ENCODE peak calls at places on chromosomes 11 and 22, in seven cellular contexts. H is H1, W is HCT116, Z is SK-N-SH, T is HepG2, B is K562, F is GM12878. J is an unnamed sample.

GRCh38 chr11:1564535-1565172 is 7.4 kb downstream of the DUSP8 start:
- DNase-seq in H (peak), W (no peak), Z (peak), T (no peak), B (peak), F (no peak), J (no peak)

GRCh38 chr22:50082961-50083461 is 2.2 kb downstream of the MLC1 start:
- DNase-seq in H (no peak), W (no peak), Z (peak), T (peak), B (peak), F (no peak), J (no peak)

GRCh38 chr22:44379817-44380560 is 67.2 kb upstream of the SHISAL1 start:
- DNase-seq in H (no peak), W (no peak), Z (no peak), T (no peak), B (no peak), F (no peak), J (no peak)

GRCh38 chr11:110093407-110094297 is 460 bp downstream of the ZC3H12C start:
- DNase-seq in H (peak), W (peak), Z (peak), T (peak), B (peak), F (no peak), J (peak)

GRCh38 chr22:17172172-17172833 is 13.2 kb upstream of the HDHD5 start:
- DNase-seq in H (no peak), W (no peak), Z (peak), T (no peak), B (no peak), F (no peak), J (no peak)

GRCh38 chr11:4134844-4135243 is 40.2 kb downstream of the RRM1 start:
- DNase-seq in H (no peak), W (no peak), Z (no peak), T (peak), B (no peak), F (no peak), J (no peak)

GRCh38 chr11:33135216-33135615 is 26.1 kb downstream of the CSTF3 start:
- DNase-seq in H (no peak), W (no peak), Z (no peak), T (no peak), B (no peak), F (no peak), J (no peak)

GRCh38 chr11:11215944-11216343 is 137.1 kb downstream of the CSNK2A3 start:
- DNase-seq in H (no peak), W (no peak), Z (no peak), T (peak), B (no peak), F (no peak), J (no peak)

GRCh38 chr11:128525411-128526243 is 61.7 kb downstream of the ETS1 start:
- DNase-seq in H (no peak), W (no peak), Z (no peak), T (no peak), B (no peak), F (no peak), J (no peak)

GRCh38 chr11:28836285-28837081 is 728.3 kb downstream of the METTL15 start:
- DNase-seq in H (no peak), W (no peak), Z (no peak), T (peak), B (no peak), F (no peak), J (no peak)

GRCh38 chr11:63802637-63803414 is 10.4 kb upstream of the SPINDOC start:
- DNase-seq in H (no peak), W (peak), Z (no peak), T (no peak), B (peak), F (no peak), J (no peak)

GRCh38 chr22:35637943-35638342 is 10.3 kb upstream of the APOL6 start:
- DNase-seq in H (no peak), W (no peak), Z (no peak), T (no peak), B (no peak), F (no peak), J (no peak)

GRCh38 chr22:17920145-17920605 is 104.2 kb downstream of the MICAL3 start:
- DNase-seq in H (no peak), W (no peak), Z (peak), T (peak), B (peak), F (no peak), J (no peak)

GRCh38 chr11:110490886-110491285 is 61.1 kb downstream of the FDX1 start:
- DNase-seq in H (no peak), W (no peak), Z (no peak), T (no peak), B (no peak), F (no peak), J (no peak)

GRCh38 chr11:69641681-69642548 is 959 bp downstream of the CCND1 start:
- DNase-seq in H (no peak), W (no peak), Z (peak), T (no peak), B (peak), F (no peak), J (peak)

GRCh38 chr11:128757235-128757711 is 63.4 kb downstream of the FLI1 start:
- DNase-seq in H (no peak), W (peak), Z (no peak), T (no peak), B (peak), F (peak), J (no peak)

GRCh38 chr22:42993651-42994275 is 21.2 kb downstream of the PACSIN2 start:
- DNase-seq in H (no peak), W (no peak), Z (no peak), T (peak), B (no peak), F (no peak), J (no peak)

GRCh38 chr11:131810511-131810910 is 440.1 kb downstream of the NTM start:
- DNase-seq in H (no peak), W (no peak), Z (no peak), T (no peak), B (no peak), F (no peak), J (no peak)

GRCh38 chr11:101583180-101584128 is at the start of gene TRPC6:
- DNase-seq in H (peak), W (no peak), Z (peak), T (no peak), B (no peak), F (no peak), J (peak)

GRCh38 chr11:9385288-9385902 is 943 bp downstream of the IPO7 start:
- DNase-seq in H (no peak), W (no peak), Z (no peak), T (peak), B (no peak), F (no peak), J (no peak)

GRCh38 chr11:6602096-6602940 is 1.1 kb downstream of the RRP8 start:
- DNase-seq in H (peak), W (no peak), Z (peak), T (no peak), B (no peak), F (no peak), J (no peak)

GRCh38 chr11:130601141-130601540 is 152.7 kb downstream of the ADAMTS15 start:
- DNase-seq in H (peak), W (no peak), Z (no peak), T (no peak), B (no peak), F (no peak), J (no peak)

GRCh38 chr22:27632451-27633295 is 168.9 kb downstream of the MN1 start:
- DNase-seq in H (no peak), W (no peak), Z (peak), T (no peak), B (peak), F (no peak), J (no peak)

GRCh38 chr11:15852179-15852578 is 504.2 kb downstream of the SOX6 start:
- DNase-seq in H (no peak), W (peak), Z (no peak), T (peak), B (peak), F (no peak), J (no peak)
- TF ChIP-seq JUND in H (no peak), W (no peak), Z (no peak), T (no peak), B (no peak), F (no peak), J (no peak)

DNA sequence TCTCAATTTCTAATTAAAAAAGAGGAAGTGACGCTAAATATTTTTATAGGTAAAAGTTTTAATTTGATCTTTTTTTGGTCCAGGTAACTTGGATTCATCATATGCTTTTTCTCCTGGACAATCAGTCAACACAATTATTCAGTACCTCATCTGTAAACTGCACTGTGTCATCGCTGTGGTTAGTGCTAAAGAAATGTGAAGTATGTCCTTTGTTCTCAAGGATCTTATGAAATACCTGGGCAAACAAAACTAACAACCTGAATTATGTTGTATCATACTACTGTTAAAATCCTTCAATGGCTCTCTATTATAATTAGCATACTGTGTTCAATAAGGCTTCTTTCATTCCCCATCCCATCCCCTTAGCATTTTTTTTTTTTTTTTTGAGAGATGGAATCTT is 19.9 kb upstream of the SCN3B start:
- DNase-seq in H (no peak), W (no peak), Z (no peak), T (no peak), B (no peak), F (no peak), J (peak)
- TF ChIP-seq JUND in H (no peak), W (no peak), Z (no peak), T (no peak), B (no peak), F (no peak), J (no peak)

DNA sequence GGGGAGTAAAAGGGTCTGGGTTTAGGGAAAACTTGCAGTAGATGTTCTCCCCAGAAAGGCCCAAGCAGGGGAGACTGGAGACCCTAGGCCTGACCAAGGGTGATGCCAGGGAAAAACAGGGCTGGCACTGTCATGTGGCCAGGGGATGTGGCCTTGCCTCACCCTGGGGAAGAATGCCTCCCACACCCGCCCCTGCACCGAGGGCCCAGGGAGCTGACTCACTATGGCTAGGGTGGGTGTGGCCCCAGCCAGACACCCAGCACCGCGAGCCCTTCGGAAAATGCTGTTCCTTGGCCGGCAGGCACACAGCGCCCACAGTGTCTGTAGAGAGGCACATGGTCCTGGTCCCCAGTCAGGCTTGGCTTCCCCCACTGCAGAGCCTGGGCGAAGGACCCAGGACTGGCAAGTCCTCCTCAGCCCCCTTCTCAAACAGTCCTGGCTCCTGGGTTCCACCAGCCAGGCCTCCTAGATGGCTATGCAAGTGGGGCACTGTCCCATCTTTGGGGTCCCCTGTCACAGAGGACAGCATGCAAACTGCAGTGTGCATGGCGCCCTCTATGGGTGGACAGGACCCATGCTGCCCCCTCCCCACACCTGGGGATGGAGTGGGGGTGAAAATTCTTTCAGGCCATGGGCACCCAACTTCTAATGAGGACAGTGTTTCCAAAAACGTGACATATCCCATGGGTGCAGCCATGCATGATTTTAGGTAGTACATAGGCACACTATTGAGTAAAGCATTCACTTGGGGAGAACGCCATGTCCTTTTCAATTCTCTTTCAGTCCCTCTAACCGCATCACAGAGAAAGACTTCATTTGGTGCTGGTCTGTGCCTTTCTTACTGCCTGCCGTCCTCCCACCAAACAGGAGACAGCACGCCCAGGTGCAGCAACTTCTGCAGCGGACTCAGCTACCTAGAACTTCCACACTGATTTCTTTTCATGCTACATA is 15.2 kb downstream of the TMPRSS5 start:
- DNase-seq in H (peak), W (peak), Z (peak), T (peak), B (peak), F (no peak), J (no peak)
- TF ChIP-seq JUND in H (no peak), W (peak), Z (no peak), T (no peak), B (peak), F (no peak), J (no peak)

DNA sequence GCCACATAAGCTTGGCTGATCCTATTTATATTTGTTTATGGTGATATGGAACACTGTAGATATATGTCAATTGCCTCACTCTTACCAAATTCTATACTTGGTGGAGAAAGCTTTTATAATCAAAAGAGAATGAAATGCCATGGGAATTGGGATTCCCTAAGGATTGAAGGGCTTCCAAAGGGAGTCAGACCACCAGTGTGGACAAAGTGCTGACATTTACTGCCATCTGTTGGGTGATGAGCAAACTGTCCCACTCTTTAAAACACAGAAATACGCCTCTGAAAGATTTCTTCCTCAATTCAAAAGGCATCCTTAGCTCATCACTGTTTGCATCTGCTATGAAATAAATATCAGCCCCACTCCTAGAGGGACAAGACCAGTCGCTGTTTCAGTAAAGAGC is 7.1 kb downstream of the SLC1A2 start:
- DNase-seq in H (no peak), W (no peak), Z (peak), T (no peak), B (peak), F (no peak), J (peak)
- TF ChIP-seq JUND in H (no peak), W (no peak), Z (no peak), T (no peak), B (no peak), F (no peak), J (no peak)

GRCh38 chr11:65920035-65920802 is 993 bp downstream of the DRAP1 start:
- DNase-seq in H (no peak), W (no peak), Z (no peak), T (no peak), B (no peak), F (no peak), J (no peak)
- TF ChIP-seq JUND in H (no peak), W (no peak), Z (no peak), T (no peak), B (no peak), F (no peak), J (no peak)

DNA sequence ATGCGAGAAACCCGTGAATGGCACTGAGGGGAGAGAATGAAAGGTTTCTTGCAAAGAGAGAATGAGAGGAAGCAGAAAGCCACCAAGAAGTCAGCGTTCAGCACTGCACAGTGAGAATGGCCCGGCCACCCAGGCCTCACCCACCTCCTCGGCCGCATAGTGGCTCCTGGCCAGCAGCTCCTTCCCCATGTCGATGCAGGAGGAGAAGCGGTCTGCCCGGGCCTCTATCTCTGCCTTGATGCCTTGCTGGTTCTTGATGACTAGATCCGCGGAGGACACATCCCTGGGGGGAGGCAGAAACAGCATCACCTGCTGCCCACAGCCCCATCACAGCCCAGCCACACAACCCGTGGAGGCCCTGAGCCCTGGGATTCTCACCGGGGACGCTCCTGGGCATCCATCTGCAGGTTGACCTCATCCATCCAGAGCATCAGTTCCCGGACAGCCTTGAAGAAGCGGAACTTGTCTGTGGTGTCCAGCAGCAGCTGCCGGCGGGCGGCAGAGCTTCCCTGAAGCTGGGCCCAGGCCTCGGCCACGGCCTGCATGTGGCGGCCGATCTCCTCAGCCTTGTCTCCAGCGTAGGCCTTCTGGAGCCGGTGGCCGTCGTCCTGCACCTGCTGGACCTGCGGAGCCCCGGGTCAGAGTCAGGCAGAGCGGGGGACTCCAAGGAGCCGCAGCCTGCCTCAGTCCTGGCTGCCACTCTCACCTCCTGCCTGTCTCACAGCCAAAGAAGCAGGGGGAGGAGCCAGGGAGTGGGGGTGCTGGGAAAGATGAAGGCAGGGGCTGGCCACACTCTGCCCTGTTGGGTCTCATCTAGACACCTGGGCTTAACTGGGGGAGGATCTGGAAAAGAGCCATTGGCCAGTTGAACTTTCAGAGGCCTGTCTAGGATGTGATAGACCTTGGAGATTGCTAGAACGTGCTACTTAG is 12.2 kb upstream of the RBM4B start:
- DNase-seq in H (no peak), W (no peak), Z (peak), T (no peak), B (no peak), F (no peak), J (no peak)
- TF ChIP-seq JUND in H (no peak), W (no peak), Z (no peak), T (no peak), B (no peak), F (no peak), J (no peak)

GRCh38 chr11:95671768-95672167 is 117.8 kb downstream of the FAM76B start:
- DNase-seq in H (no peak), W (no peak), Z (no peak), T (no peak), B (no peak), F (no peak), J (no peak)
- TF ChIP-seq JUND in H (no peak), W (no peak), Z (no peak), T (no peak), B (no peak), F (no peak), J (no peak)